ENCODE peak calls at places on chromosomes 3 and 15, in four cellular contexts. One of them, this sample, is unnamed.

GRCh38 chr3:192825657-192826200 is 91.9 kb downstream of the MB21D2 start:
- DNase-seq in astrocyte of the spinal cord: no peak
- DNase-seq in ovary: no peak
- DNase-seq in cardiac muscle cell: no peak
- DNase-seq in this sample: no peak

GRCh38 chr3:158465074-158465473 is 105.9 kb upstream of the MLF1 start:
- DNase-seq in astrocyte of the spinal cord: no peak
- DNase-seq in cardiac muscle cell: no peak
- DNase-seq in ovary: no peak
- DNase-seq in this sample: no peak

GRCh38 chr3:177658354-177658753 is 461.1 kb upstream of the TBL1XR1 start:
- DNase-seq in cardiac muscle cell: no peak
- DNase-seq in ovary: no peak
- DNase-seq in astrocyte of the spinal cord: no peak
- DNase-seq in this sample: no peak

GRCh38 chr3:123521179-123521969 is 63.5 kb downstream of the HACD2 start:
- DNase-seq in ovary: no peak
- DNase-seq in cardiac muscle cell: no peak
- DNase-seq in astrocyte of the spinal cord: peak; percentile 40
- DNase-seq in this sample: no peak

GRCh38 chr3:72892081-72892763 is 4.4 kb downstream of the GXYLT2 start:
- DNase-seq in cardiac muscle cell: no peak
- DNase-seq in astrocyte of the spinal cord: peak; percentile 89
- DNase-seq in ovary: peak; percentile 45
- DNase-seq in this sample: peak; percentile 55

GRCh38 chr3:36197176-36197575 is 183.1 kb upstream of the STAC start:
- DNase-seq in ovary: no peak
- DNase-seq in astrocyte of the spinal cord: no peak
- DNase-seq in cardiac muscle cell: no peak
- DNase-seq in this sample: no peak

GRCh38 chr15:31745841-31746240 is 284.5 kb upstream of the CHRNA7 start:
- DNase-seq in cardiac muscle cell: no peak
- DNase-seq in astrocyte of the spinal cord: no peak
- DNase-seq in ovary: no peak
- DNase-seq in this sample: no peak

GRCh38 chr15:73631915-73632669 is 1.1 kb downstream of the NPTN start:
- DNase-seq in ovary: no peak
- DNase-seq in cardiac muscle cell: peak; percentile 79
- DNase-seq in astrocyte of the spinal cord: peak; percentile 53
- DNase-seq in this sample: peak; percentile 57

GRCh38 chr3:134360046-134360445 is 14.2 kb downstream of the AMOTL2 start:
- DNase-seq in ovary: no peak
- DNase-seq in cardiac muscle cell: no peak
- DNase-seq in astrocyte of the spinal cord: no peak
- DNase-seq in this sample: no peak

GRCh38 chr15:96600350-96600749 is 269.9 kb downstream of the NR2F2 start:
- DNase-seq in cardiac muscle cell: no peak
- DNase-seq in astrocyte of the spinal cord: no peak
- DNase-seq in ovary: no peak
- DNase-seq in this sample: no peak

GRCh38 chr3:47259114-47259513 is 23.5 kb downstream of the KIF9 start:
- DNase-seq in ovary: peak; percentile 11
- DNase-seq in astrocyte of the spinal cord: no peak
- DNase-seq in cardiac muscle cell: no peak
- DNase-seq in this sample: no peak

GRCh38 chr15:35481992-35482391 is 64.0 kb downstream of the DPH6 start:
- DNase-seq in astrocyte of the spinal cord: peak; percentile 76
- DNase-seq in cardiac muscle cell: no peak
- DNase-seq in ovary: no peak
- DNase-seq in this sample: peak; percentile 47

GRCh38 chr3:37115451-37115850 is 58.9 kb downstream of the LRRFIP2 start:
- DNase-seq in ovary: no peak
- DNase-seq in cardiac muscle cell: no peak
- DNase-seq in astrocyte of the spinal cord: peak; percentile 32
- DNase-seq in this sample: no peak

GRCh38 chr3:136914739-136915138 is 43.0 kb upstream of the IL20RB start:
- DNase-seq in ovary: no peak
- DNase-seq in cardiac muscle cell: no peak
- DNase-seq in astrocyte of the spinal cord: no peak
- DNase-seq in this sample: no peak

GRCh38 chr15:32884136-32884535 is 166.3 kb downstream of the GREM1 start:
- DNase-seq in cardiac muscle cell: no peak
- DNase-seq in ovary: no peak
- DNase-seq in astrocyte of the spinal cord: no peak
- DNase-seq in this sample: no peak

GRCh38 chr15:87021771-87022170 is 942.1 kb downstream of the AGBL1 start:
- DNase-seq in astrocyte of the spinal cord: no peak
- DNase-seq in cardiac muscle cell: no peak
- DNase-seq in ovary: no peak
- DNase-seq in this sample: no peak

GRCh38 chr15:94582368-94582767 is 351.0 kb downstream of the MCTP2 start:
- DNase-seq in astrocyte of the spinal cord: no peak
- DNase-seq in ovary: no peak
- DNase-seq in cardiac muscle cell: peak; percentile 67
- DNase-seq in this sample: peak; percentile 58

GRCh38 chr3:128081226-128081625 is 29.0 kb downstream of the SEC61A1 start:
- DNase-seq in cardiac muscle cell: no peak
- DNase-seq in ovary: no peak
- DNase-seq in astrocyte of the spinal cord: no peak
- DNase-seq in this sample: no peak

GRCh38 chr3:73546961-73547360 is 77.8 kb downstream of the PDZRN3 start:
- DNase-seq in ovary: no peak
- DNase-seq in astrocyte of the spinal cord: peak; percentile 92
- DNase-seq in cardiac muscle cell: no peak
- DNase-seq in this sample: no peak

GRCh38 chr3:356947-357346 is 160.4 kb downstream of the CHL1 start:
- DNase-seq in astrocyte of the spinal cord: peak; percentile 46
- DNase-seq in ovary: no peak
- DNase-seq in cardiac muscle cell: no peak
- DNase-seq in this sample: peak; percentile 34

GRCh38 chr3:178270838-178271237 is 265.4 kb upstream of the KCNMB2 start:
- DNase-seq in cardiac muscle cell: no peak
- DNase-seq in astrocyte of the spinal cord: no peak
- DNase-seq in ovary: no peak
- DNase-seq in this sample: no peak

GRCh38 chr15:74614744-74615312 is 808 bp upstream of the CLK3 start:
- DNase-seq in ovary: peak; percentile 91
- DNase-seq in cardiac muscle cell: peak; percentile 86
- DNase-seq in astrocyte of the spinal cord: peak; percentile 74
- DNase-seq in this sample: peak; percentile 93

GRCh38 chr15:92653836-92654524 is 1.6 kb downstream of the FAM174B start:
- DNase-seq in ovary: no peak
- DNase-seq in cardiac muscle cell: peak; percentile 50
- DNase-seq in astrocyte of the spinal cord: peak; percentile 29
- DNase-seq in this sample: peak; percentile 72

GRCh38 chr15:95875141-95875643 is 455.3 kb upstream of the NR2F2 start:
- DNase-seq in cardiac muscle cell: no peak
- DNase-seq in ovary: no peak
- DNase-seq in astrocyte of the spinal cord: peak; percentile 81
- DNase-seq in this sample: no peak

GRCh38 chr3:183392166-183393034 is 36.0 kb downstream of the MCF2L2 start:
- DNase-seq in astrocyte of the spinal cord: no peak
- DNase-seq in cardiac muscle cell: peak; percentile 17
- DNase-seq in ovary: no peak
- DNase-seq in this sample: peak; percentile 27

GRCh38 chr3:183541738-183542137 is 13.8 kb downstream of the KLHL6 start:
- DNase-seq in astrocyte of the spinal cord: no peak
- DNase-seq in cardiac muscle cell: no peak
- DNase-seq in ovary: no peak
- DNase-seq in this sample: no peak

GRCh38 chr15:25796395-25796794 is 66.7 kb downstream of the ATP10A start:
- DNase-seq in astrocyte of the spinal cord: no peak
- DNase-seq in cardiac muscle cell: no peak
- DNase-seq in ovary: no peak
- DNase-seq in this sample: no peak

GRCh38 chr15:71151061-71151460 is 35.8 kb downstream of the THSD4 start:
- DNase-seq in astrocyte of the spinal cord: peak; percentile 43
- DNase-seq in cardiac muscle cell: no peak
- DNase-seq in ovary: no peak
- DNase-seq in this sample: no peak

GRCh38 chr3:146953523-146954125 is 348.5 kb upstream of the PLSCR5 start:
- DNase-seq in ovary: no peak
- DNase-seq in astrocyte of the spinal cord: peak; percentile 95
- DNase-seq in cardiac muscle cell: no peak
- DNase-seq in this sample: no peak

GRCh38 chr15:33201376-33202189 is 7.1 kb upstream of the FMN1 start:
- DNase-seq in astrocyte of the spinal cord: peak; percentile 30
- DNase-seq in cardiac muscle cell: peak; percentile 19
- DNase-seq in ovary: no peak
- DNase-seq in this sample: peak; percentile 81

GRCh38 chr3:13420817-13421755 is 964 bp upstream of the NUP210 start:
- DNase-seq in cardiac muscle cell: no peak
- DNase-seq in ovary: no peak
- DNase-seq in astrocyte of the spinal cord: no peak
- DNase-seq in this sample: no peak

GRCh38 chr3:66075281-66075680 is 36.6 kb upstream of the MAGI1 start:
- DNase-seq in ovary: no peak
- DNase-seq in cardiac muscle cell: no peak
- DNase-seq in astrocyte of the spinal cord: peak; percentile 70
- DNase-seq in this sample: no peak

GRCh38 chr3:181008796-181009195 is 19.3 kb upstream of the DNAJC19 start:
- DNase-seq in cardiac muscle cell: no peak
- DNase-seq in astrocyte of the spinal cord: no peak
- DNase-seq in ovary: no peak
- DNase-seq in this sample: no peak

GRCh38 chr3:129622933-129623332 is 16.5 kb upstream of the PLXND1 start:
- DNase-seq in astrocyte of the spinal cord: no peak
- DNase-seq in ovary: peak; percentile 37
- DNase-seq in cardiac muscle cell: no peak
- DNase-seq in this sample: no peak

GRCh38 chr3:30492581-30493192 is 113.7 kb upstream of the TGFBR2 start:
- DNase-seq in cardiac muscle cell: no peak
- DNase-seq in astrocyte of the spinal cord: no peak
- DNase-seq in ovary: no peak
- DNase-seq in this sample: no peak

GRCh38 chr3:177451940-177452484 is 254.7 kb upstream of the TBL1XR1 start:
- DNase-seq in cardiac muscle cell: no peak
- DNase-seq in astrocyte of the spinal cord: peak; percentile 78
- DNase-seq in ovary: no peak
- DNase-seq in this sample: no peak

GRCh38 chr3:16362781-16363180 is 97.8 kb downstream of the OXNAD1 start:
- DNase-seq in astrocyte of the spinal cord: peak; percentile 48
- DNase-seq in cardiac muscle cell: no peak
- DNase-seq in ovary: no peak
- DNase-seq in this sample: no peak
- TF ChIP-seq CTCF in astrocyte of the spinal cord: no peak
- TF ChIP-seq CTCF in cardiac muscle cell: no peak
- TF ChIP-seq CTCF in ovary: no peak
- TF ChIP-seq CTCF in this sample: no peak

GRCh38 chr15:63420333-63420741 is 38.7 kb upstream of the CA12 start:
- DNase-seq in ovary: no peak
- DNase-seq in cardiac muscle cell: peak; percentile 20
- DNase-seq in astrocyte of the spinal cord: no peak
- DNase-seq in this sample: peak; percentile 53
- TF ChIP-seq CTCF in ovary: no peak
- TF ChIP-seq CTCF in cardiac muscle cell: no peak
- TF ChIP-seq CTCF in astrocyte of the spinal cord: no peak
- TF ChIP-seq CTCF in this sample: no peak

GRCh38 chr3:126835472-126836219 is 131.6 kb downstream of the CHCHD6 start:
- DNase-seq in cardiac muscle cell: no peak
- DNase-seq in ovary: no peak
- DNase-seq in astrocyte of the spinal cord: peak; percentile 56
- DNase-seq in this sample: peak; percentile 24
- TF ChIP-seq CTCF in cardiac muscle cell: no peak
- TF ChIP-seq CTCF in ovary: no peak
- TF ChIP-seq CTCF in astrocyte of the spinal cord: peak; percentile 34
- TF ChIP-seq CTCF in this sample: peak; percentile 19

GRCh38 chr15:55917881-55918296 is 75.5 kb downstream of the NEDD4 start:
- DNase-seq in cardiac muscle cell: peak; percentile 35
- DNase-seq in ovary: no peak
- DNase-seq in astrocyte of the spinal cord: peak; percentile 93
- DNase-seq in this sample: peak; percentile 75
- TF ChIP-seq CTCF in cardiac muscle cell: peak; percentile 72
- TF ChIP-seq CTCF in ovary: peak; percentile 33
- TF ChIP-seq CTCF in astrocyte of the spinal cord: peak; percentile 76
- TF ChIP-seq CTCF in this sample: peak; percentile 75

GRCh38 chr15:68910341-68910740 is 20.0 kb upstream of the SPESP1 start:
- DNase-seq in astrocyte of the spinal cord: no peak
- DNase-seq in ovary: no peak
- DNase-seq in cardiac muscle cell: no peak
- DNase-seq in this sample: no peak
- TF ChIP-seq CTCF in astrocyte of the spinal cord: no peak
- TF ChIP-seq CTCF in ovary: no peak
- TF ChIP-seq CTCF in cardiac muscle cell: no peak
- TF ChIP-seq CTCF in this sample: no peak

DNA sequence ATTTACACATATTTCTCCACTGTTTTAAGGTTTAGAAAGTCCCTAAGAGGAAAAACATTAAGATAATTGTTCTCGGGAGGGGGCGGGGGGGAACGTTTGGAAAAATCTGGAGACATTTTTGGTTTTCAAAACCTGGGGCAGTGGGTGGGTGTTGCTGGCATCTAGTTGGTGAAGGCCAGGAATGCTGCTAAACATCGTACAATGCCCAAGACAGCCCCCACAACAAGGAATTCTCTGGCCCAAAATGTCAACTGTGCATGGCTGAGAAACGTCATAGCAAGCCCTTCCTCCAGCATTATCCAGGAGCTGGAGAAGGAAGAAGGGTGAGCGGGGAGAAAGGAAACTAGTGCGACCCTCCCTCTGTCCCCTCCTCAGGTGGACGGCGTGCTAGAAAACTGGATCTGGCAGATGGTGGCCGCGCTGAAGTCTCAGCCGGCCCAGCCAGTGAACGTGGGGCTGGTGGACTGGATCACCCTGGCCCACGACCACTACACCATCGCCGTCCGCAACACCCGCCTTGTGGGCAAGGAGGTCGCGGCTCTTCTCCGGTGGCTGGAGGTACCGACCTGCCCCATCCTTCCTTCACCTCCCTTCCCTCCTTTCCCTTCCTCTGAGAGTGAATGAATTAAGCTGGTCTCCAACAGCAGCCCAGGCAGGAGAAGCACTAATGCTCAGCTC is 109.8 kb downstream of the LIPC start:
- DNase-seq in cardiac muscle cell: no peak
- DNase-seq in astrocyte of the spinal cord: no peak
- DNase-seq in ovary: no peak
- DNase-seq in this sample: no peak
- TF ChIP-seq CTCF in cardiac muscle cell: no peak
- TF ChIP-seq CTCF in astrocyte of the spinal cord: no peak
- TF ChIP-seq CTCF in ovary: no peak
- TF ChIP-seq CTCF in this sample: no peak

This sample was measured in hepatocyte.